ENCODE peak calls at places on chromosomes 4 and X, in seven cellular contexts. S, L, N, U, J, E and X are unnamed samples.

GRCh38 chrX:34873500-34874225 is 68.9 kb upstream of the FAM47B start:
- DNase-seq in E (no peak), J (peak; percentile 36), L (no peak), S (no peak), N (no peak), U (no peak), X (no peak)

GRCh38 chrX:44970709-44971108 is 97.7 kb downstream of the KDM6A start:
- DNase-seq in J (no peak), S (no peak), U (no peak), L (no peak), E (no peak), N (no peak), X (no peak)

GRCh38 chrX:154384284-154384892 is 5.3 kb downstream of the EMD start:
- DNase-seq in L (no peak), N (no peak), J (no peak), U (peak; percentile 23), S (no peak), E (no peak), X (no peak)

GRCh38 chrX:95640226-95640625 is 1044.4 kb upstream of the DIAPH2 start:
- DNase-seq in S (no peak), J (no peak), E (no peak), U (no peak), N (no peak), L (no peak), X (no peak)

GRCh38 chr4:107666134-107666533 is 53.9 kb downstream of the PAPSS1 start:
- DNase-seq in E (no peak), U (peak; percentile 55), L (no peak), N (no peak), S (no peak), J (peak; percentile 55), X (peak; percentile 31)

GRCh38 chr4:128601992-128602695 is 207.4 kb upstream of the JADE1 start:
- DNase-seq in S (no peak), L (peak; percentile 30), E (no peak), N (no peak), J (peak; percentile 31), U (peak; percentile 74), X (no peak)

GRCh38 chr4:90113881-90114457 is 13.2 kb upstream of the CCSER1 start:
- DNase-seq in U (peak; percentile 44), N (no peak), S (no peak), J (no peak), L (no peak), E (no peak), X (no peak)

GRCh38 chr4:51895816-51896408 is 53.0 kb downstream of the DCUN1D4 start:
- DNase-seq in J (peak; percentile 67), N (peak; percentile 77), S (peak; percentile 63), U (peak; percentile 85), E (peak; percentile 90), L (peak; percentile 62), X (peak; percentile 67)

GRCh38 chr4:139728840-139729239 is 63.2 kb downstream of the MGST2 start:
- DNase-seq in L (no peak), S (no peak), E (no peak), N (no peak), J (no peak), U (no peak), X (no peak)

GRCh38 chrX:17817242-17817641 is 43.9 kb downstream of the RAI2 start:
- DNase-seq in J (no peak), E (no peak), N (no peak), S (no peak), U (no peak), L (no peak), X (no peak)

GRCh38 chr4:181688886-181689285 is 554.3 kb upstream of the TENM3 start:
- DNase-seq in J (peak; percentile 15), N (no peak), E (no peak), L (no peak), U (no peak), S (no peak), X (no peak)

GRCh38 chrX:39903937-39904336 is 193.8 kb downstream of the BCOR start:
- DNase-seq in L (no peak), J (peak; percentile 44), U (no peak), S (no peak), E (no peak), N (no peak), X (no peak)

GRCh38 chrX:15749642-15750610 is 11.9 kb downstream of the CA5B start:
- DNase-seq in U (peak; percentile 30), E (no peak), N (no peak), L (no peak), S (no peak), J (peak; percentile 6), X (peak; percentile 80)

GRCh38 chrX:154717824-154718223 is 33.1 kb downstream of the GAB3 start:
- DNase-seq in U (peak; percentile 92), J (peak; percentile 59), S (no peak), L (no peak), E (no peak), N (no peak), X (no peak)

GRCh38 chr4:121594796-121595526 is 101.8 kb downstream of the ANXA5 start:
- DNase-seq in E (peak; percentile 29), U (peak; percentile 48), L (no peak), J (peak; percentile 30), N (no peak), S (no peak), X (no peak)

GRCh38 chr4:61162116-61162515 is 38.0 kb upstream of the ADGRL3 start:
- DNase-seq in L (no peak), U (no peak), N (no peak), E (no peak), J (no peak), S (no peak), X (no peak)

GRCh38 chr4:4820264-4820663 is 39.2 kb upstream of the MSX1 start:
- DNase-seq in S (no peak), N (no peak), J (no peak), U (no peak), L (no peak), E (no peak), X (no peak)

GRCh38 chrX:150152546-150152945 is 210.6 kb upstream of the MAMLD1 start:
- DNase-seq in J (no peak), N (no peak), U (no peak), E (no peak), S (no peak), L (no peak), X (no peak)

GRCh38 chr4:187370918-187371317 is 624.7 kb upstream of the ZFP42 start:
- DNase-seq in E (no peak), J (no peak), U (no peak), S (no peak), N (no peak), L (no peak), X (no peak)

GRCh38 chr4:177080388-177080787 is 229.3 kb upstream of the NEIL3 start:
- DNase-seq in N (no peak), U (no peak), E (no peak), J (no peak), S (no peak), L (no peak), X (no peak)

GRCh38 chr4:110483516-110483915 is 7.6 kb downstream of the ENPEP start:
- DNase-seq in S (no peak), J (no peak), E (no peak), U (no peak), N (no peak), L (no peak), X (no peak)

GRCh38 chrX:138711399-138712347 is at the start of gene FGF13:
- DNase-seq in N (peak; percentile 73), S (peak; percentile 48), L (peak; percentile 60), E (peak; percentile 86), U (no peak), J (no peak), X (no peak)

GRCh38 chr4:123365412-123365811 is 31.2 kb upstream of the SPRY1 start:
- DNase-seq in N (no peak), J (no peak), S (no peak), E (no peak), L (no peak), U (no peak), X (no peak)
- H3K23ac ChIP-seq in N (no peak overlapping the region), J (no peak overlapping the region), S (no peak overlapping the region), E (no peak overlapping the region), L (no peak overlapping the region), U (no peak overlapping the region), X (no peak overlapping the region)

DNA sequence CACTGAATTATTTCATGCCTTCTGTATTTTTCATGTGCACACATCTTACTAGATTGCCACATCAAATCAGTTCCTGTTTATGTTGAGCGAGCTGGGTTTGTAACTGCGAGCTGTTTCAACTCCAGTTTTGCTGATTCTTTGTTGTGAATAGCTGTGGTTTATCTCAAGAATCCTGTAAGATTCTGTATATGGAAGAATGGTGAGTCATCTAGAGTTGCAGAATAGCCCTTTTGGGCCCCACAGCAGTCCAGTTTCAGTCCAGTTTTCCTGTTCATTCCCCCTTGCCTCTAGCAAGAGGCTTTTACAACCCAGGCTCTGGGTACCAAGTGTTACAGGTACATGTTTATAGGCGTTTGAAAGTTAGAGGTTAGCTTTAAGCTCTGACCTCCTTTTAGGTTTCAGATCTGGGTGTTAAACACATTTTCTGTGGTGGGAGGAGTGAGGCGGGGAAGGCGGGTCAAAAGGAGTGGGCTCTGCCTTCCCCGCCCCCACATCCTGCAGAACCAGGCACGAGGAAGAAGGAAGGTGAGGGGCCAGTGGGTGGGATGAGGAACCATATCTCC is 32.7 kb downstream of the TBC1D14 start:
- DNase-seq in L (no peak), S (no peak), N (no peak), J (peak; percentile 98), E (peak; percentile 49), U (peak; percentile 99), X (peak; percentile 92)
- H3K23ac ChIP-seq in L (no peak overlapping the region), S (no peak overlapping the region), N (no peak overlapping the region), J (peak overlapping the region; percentile 85), E (no peak overlapping the region), U (peak overlapping the region; percentile 43), X (no peak overlapping the region)

GRCh38 chrX:54931107-54931506 is 10.5 kb downstream of the TRO start:
- DNase-seq in J (no peak), L (no peak), S (no peak), E (no peak), N (no peak), U (no peak), X (no peak)
- H3K23ac ChIP-seq in J (no peak overlapping the region), L (no peak overlapping the region), S (no peak overlapping the region), E (no peak overlapping the region), N (no peak overlapping the region), U (no peak overlapping the region), X (no peak overlapping the region)

DNA sequence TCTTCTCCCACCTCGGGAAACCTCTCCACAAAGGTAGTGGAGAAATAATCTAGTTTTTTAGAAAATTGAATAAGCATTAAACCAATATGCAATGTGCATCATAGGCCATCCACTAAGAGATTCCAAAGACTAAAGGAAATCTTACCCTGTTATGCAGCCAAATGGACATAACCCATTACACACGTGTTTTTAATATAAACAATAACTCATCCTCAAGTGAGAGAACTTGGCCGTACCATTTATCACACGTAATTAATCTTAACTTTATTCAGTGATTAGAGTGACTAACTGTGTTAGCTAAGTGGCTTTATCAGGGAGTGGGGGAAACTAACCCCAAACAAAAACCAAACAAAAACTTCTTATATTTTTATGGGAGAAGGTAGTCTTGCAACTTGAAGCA is 57.8 kb downstream of the AFM start:
- DNase-seq in E (no peak), J (no peak), N (no peak), S (no peak), L (no peak), U (no peak), X (no peak)
- H3K23ac ChIP-seq in E (no peak overlapping the region), J (no peak overlapping the region), N (no peak overlapping the region), S (no peak overlapping the region), L (no peak overlapping the region), U (no peak overlapping the region), X (no peak overlapping the region)